ENCODE peak calls at places on chromosomes 13 and 19, in seven cellular contexts. M is IMR-90, B is neuronal stem cell, J is H1, K is mesenchymal stem cell, S is trophoblast cell, R is H9. V is an unnamed sample. For H3K79me1, the result is how much of the 10 kb centered on the place peaks cover.

GRCh38 chr19:3039641-3040077 is 10.6 kb upstream of the TLE2 start:
- DNase-seq in M (no peak), B (no peak), J (no peak), K (no peak), S (no peak), R (peak), V (no peak)

GRCh38 chr13:45333973-45334922 is 6.7 kb downstream of the TPT1 start:
- DNase-seq in M (peak), B (no peak), J (no peak), K (peak), S (no peak), R (no peak), V (no peak)

GRCh38 chr13:72864142-72865035 is 82.5 kb downstream of the PIBF1 start:
- DNase-seq in M (peak), B (no peak), J (no peak), K (peak), S (no peak), R (no peak), V (no peak)

GRCh38 chr13:73667756-73668155 is 466.4 kb downstream of the KLF12 start:
- DNase-seq in M (no peak), B (no peak), J (no peak), K (no peak), S (no peak), R (no peak), V (no peak)

GRCh38 chr13:22744688-22745452 is 435.9 kb upstream of the SGCG start:
- DNase-seq in M (no peak), B (no peak), J (no peak), K (no peak), S (no peak), R (peak), V (no peak)

GRCh38 chr13:101916108-101916757 is 463.8 kb downstream of the ITGBL1 start:
- DNase-seq in M (no peak), B (peak), J (peak), K (peak), S (no peak), R (peak), V (peak)

GRCh38 chr13:87123987-87124784 is 547.0 kb upstream of the SLITRK5 start:
- DNase-seq in M (peak), B (peak), J (no peak), K (peak), S (peak), R (peak), V (peak)

GRCh38 chr13:109214393-109214792 is 572.0 kb downstream of the IRS2 start:
- DNase-seq in M (peak), B (no peak), J (no peak), K (no peak), S (no peak), R (no peak), V (no peak)

GRCh38 chr13:84668637-84669036 is 786.4 kb upstream of the SLITRK1 start:
- DNase-seq in M (no peak), B (no peak), J (no peak), K (no peak), S (no peak), R (no peak), V (no peak)

GRCh38 chr13:112204376-112204775 is 137.4 kb downstream of the SOX1 start:
- DNase-seq in M (no peak), B (no peak), J (no peak), K (no peak), S (no peak), R (no peak), V (no peak)

GRCh38 chr19:18507021-18507726 is 14.7 kb downstream of the ELL start:
- DNase-seq in M (no peak), B (no peak), J (no peak), K (no peak), S (no peak), R (no peak), V (no peak)

GRCh38 chr19:56015756-56016155 is 29.2 kb downstream of the NLRP5 start:
- DNase-seq in M (no peak), B (no peak), J (no peak), K (no peak), S (no peak), R (no peak), V (no peak)

GRCh38 chr13:45391926-45392325 is 26.2 kb downstream of the SLC25A30 start:
- DNase-seq in M (no peak), B (no peak), J (no peak), K (no peak), S (no peak), R (no peak), V (no peak)

GRCh38 chr19:6229216-6229913 is 50.4 kb downstream of the MLLT1 start:
- DNase-seq in M (no peak), B (no peak), J (no peak), K (no peak), S (no peak), R (no peak), V (no peak)

GRCh38 chr13:57673197-57673596 is 41.7 kb downstream of the PCDH17 start:
- DNase-seq in M (no peak), B (peak), J (no peak), K (no peak), S (no peak), R (no peak), V (peak)

GRCh38 chr13:111663505-111663904 is 343.1 kb downstream of the TEX29 start:
- DNase-seq in M (no peak), B (no peak), J (peak), K (no peak), S (no peak), R (peak), V (no peak)

GRCh38 chr13:49587311-49587847 is 2.0 kb upstream of the RCBTB1 start:
- DNase-seq in M (peak), B (no peak), J (no peak), K (peak), S (no peak), R (no peak), V (no peak)

GRCh38 chr19:33902802-33903488 is 106.3 kb downstream of the KCTD15 start:
- DNase-seq in M (no peak), B (no peak), J (no peak), K (no peak), S (no peak), R (no peak), V (no peak)

GRCh38 chr19:29881386-29881785 is 60.7 kb upstream of the URI1 start:
- DNase-seq in M (peak), B (no peak), J (no peak), K (no peak), S (no peak), R (no peak), V (no peak)

GRCh38 chr13:78121001-78121400 is 202.4 kb upstream of the EDNRB start:
- DNase-seq in M (no peak), B (no peak), J (no peak), K (no peak), S (no peak), R (no peak), V (peak)

GRCh38 chr13:79385694-79386093 is 20.4 kb downstream of the RBM26 start:
- DNase-seq in M (no peak), B (no peak), J (no peak), K (peak), S (no peak), R (no peak), V (no peak)

GRCh38 chr13:113903912-113904311 is 40.0 kb upstream of the GAS6 start:
- DNase-seq in M (no peak), B (no peak), J (no peak), K (no peak), S (no peak), R (no peak), V (no peak)

GRCh38 chr13:112838038-112838965 is 130.7 kb upstream of the MCF2L start:
- DNase-seq in M (no peak), B (no peak), J (no peak), K (no peak), S (no peak), R (no peak), V (no peak)

GRCh38 chr13:100454876-100455275 is 133.7 kb downstream of the GGACT start:
- DNase-seq in M (peak), B (no peak), J (no peak), K (no peak), S (no peak), R (no peak), V (peak)

DNA sequence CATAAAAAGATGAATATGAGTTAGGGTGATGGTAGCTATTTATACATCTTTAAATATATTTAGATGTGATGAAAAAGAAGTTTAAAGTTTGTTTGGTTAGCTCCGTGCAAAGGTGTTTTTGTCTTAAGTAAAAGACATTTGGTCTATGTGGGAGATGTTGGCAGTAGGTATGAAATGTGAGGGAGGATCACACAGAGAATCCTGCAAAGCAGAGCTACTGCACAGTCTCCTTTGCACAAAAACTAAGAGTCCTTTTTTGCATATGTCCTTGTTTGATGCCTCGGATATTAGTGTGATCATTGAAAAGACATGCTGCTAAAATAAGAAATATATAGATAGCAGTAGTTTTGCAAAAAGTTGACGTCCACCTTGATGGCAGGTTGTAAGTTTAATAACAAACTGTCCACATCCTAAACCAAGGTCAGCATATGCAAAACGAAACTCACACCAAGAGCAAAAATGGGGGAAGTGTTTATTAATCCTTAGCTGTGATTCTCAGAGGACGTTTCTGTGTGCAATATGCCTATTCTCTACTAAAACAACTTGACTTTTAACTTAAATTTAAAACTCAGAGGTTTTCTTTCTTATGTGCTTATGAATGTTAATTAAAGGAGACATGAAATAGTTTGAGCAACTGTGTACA is 870.1 kb downstream of the PCDH9 start:
- DNase-seq in M (no peak), B (no peak), J (no peak), K (no peak), S (no peak), R (no peak), V (no peak)
- H3K79me1 ChIP-seq in M (under half), B (under half), J (under half), K (under half), S (under half), R (under half), V (under half)

DNA sequence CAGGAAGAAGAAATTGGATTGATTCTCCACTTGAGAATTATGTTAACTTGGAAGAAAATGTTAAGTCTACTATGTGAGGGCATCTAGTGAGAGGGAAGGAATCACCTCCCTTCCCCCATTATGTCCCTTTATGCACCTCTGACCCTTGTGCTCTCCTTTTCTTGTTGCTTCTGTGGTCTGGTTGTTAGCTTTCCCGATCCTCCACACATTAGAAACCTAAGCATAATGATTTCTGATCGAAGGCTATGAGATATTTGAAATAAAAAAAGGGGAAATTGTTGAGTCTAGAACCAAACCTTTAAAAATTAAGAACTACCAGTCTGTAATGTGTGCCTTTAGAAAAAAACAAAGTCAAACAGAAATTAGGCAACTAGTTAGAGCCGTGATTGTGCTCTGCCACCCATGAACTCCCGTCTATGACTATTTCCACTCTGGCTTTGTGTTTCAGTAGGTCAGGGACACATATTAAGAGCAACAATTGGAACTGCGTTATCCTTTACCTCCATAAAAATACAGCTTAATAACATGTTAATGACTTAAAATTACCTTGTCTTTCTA is 463 bp upstream of the GPC6 start:
- DNase-seq in M (no peak), B (peak), J (no peak), K (no peak), S (no peak), R (no peak), V (peak)
- H2AK5ac ChIP-seq in M (peak), B (no peak), J (no peak), K (no peak), S (no peak), R (no peak), V (no peak)

DNA sequence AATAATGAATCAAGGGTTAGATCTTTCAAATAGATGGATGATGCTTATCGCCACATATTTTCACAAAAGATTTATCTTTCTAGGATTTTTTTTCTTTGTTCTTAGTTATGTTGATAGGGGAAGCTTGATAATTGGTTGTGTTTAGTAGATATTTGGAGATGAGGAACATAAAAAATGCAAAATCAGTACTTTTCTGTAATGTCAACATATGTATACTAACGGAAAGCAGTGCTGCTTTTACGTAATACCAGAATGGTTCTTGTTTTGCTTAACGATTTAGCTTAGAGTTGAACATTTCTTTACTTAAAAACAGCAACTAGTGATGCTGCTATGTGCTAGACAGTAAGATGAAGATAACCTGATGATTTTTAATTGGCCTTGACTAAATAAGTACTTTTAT is 3.0 kb downstream of the ZMYM2 start:
- DNase-seq in M (no peak), B (no peak), J (no peak), K (no peak), S (no peak), R (no peak), V (no peak)
- H3K79me1 ChIP-seq in M (under half), B (under half), J (under half), K (under half), S (under half), R (under half), V (under half)

GRCh38 chr13:94112731-94113130 is 366.8 kb downstream of the DCT start:
- DNase-seq in M (no peak), B (no peak), J (no peak), K (no peak), S (no peak), R (no peak), V (peak)
- H2AK5ac ChIP-seq in M (no peak), B (no peak), J (no peak), K (no peak), S (no peak), R (no peak), V (no peak)

GRCh38 chr19:23056516-23056915 is 53.5 kb upstream of the ZNF728 start:
- DNase-seq in M (no peak), B (no peak), J (no peak), K (no peak), S (peak), R (no peak), V (no peak)
- H3K79me1 ChIP-seq in M (under half), B (under half), J (under half), K (under half), S (under half), R (under half), V (under half)

DNA sequence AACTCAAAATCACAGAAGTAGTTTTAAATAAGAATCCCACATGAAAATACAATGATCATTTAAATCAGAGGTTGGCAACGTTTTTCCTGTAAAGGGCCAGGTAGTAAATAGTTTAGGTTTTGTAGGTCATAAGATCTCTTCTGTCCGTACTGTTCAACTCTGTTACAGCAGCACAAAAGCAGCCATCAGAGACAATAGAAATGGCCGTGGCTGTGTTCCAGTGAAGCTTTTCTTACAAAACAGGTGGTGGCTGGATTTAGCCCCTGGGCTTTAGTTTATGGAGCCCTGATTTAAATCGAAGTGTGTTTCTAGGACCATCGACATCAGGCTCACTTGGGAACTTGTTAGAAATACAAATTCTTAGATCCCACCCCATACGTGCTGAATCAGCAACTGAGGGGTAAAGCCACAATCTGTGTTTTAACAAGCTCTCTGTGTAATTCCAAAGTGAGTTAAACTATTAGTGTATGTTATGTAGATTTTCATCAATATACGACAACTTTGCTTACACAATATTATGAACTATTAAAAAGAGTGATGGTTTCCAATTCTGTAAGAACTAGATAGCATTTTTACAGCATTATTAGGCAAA is 54.8 kb upstream of the MIR17HG start:
- DNase-seq in M (no peak), B (peak), J (no peak), K (no peak), S (no peak), R (no peak), V (no peak)
- H2AK5ac ChIP-seq in M (no peak), B (no peak), J (no peak), K (no peak), S (no peak), R (no peak), V (no peak)

GRCh38 chr19:44476559-44477408 is 23.5 kb downstream of the ZNF180 start:
- DNase-seq in M (peak), B (no peak), J (no peak), K (peak), S (no peak), R (no peak), V (peak)
- H3K79me1 ChIP-seq in M (under half), B (under half), J (under half), K (under half), S (under half), R (under half), V (under half)